ENCODE peak calls at places on chromosomes 4 and X, in six cellular contexts. One of them, this sample, is unnamed.

GRCh38 chr4:67198757-67199156 is 346.5 kb downstream of the CENPC start:
- DNase-seq in Kasumi-1: peak; percentile 56
- DNase-seq in T-helper 2 cell: no peak
- DNase-seq in adipocyte: peak; percentile 65
- DNase-seq in HS-5: peak; percentile 3
- DNase-seq in posterior cingulate gyrus: no peak
- DNase-seq in this sample: no peak

GRCh38 chr4:40909363-40909876 is 159.7 kb downstream of the NSUN7 start:
- DNase-seq in adipocyte: peak; percentile 77
- DNase-seq in T-helper 2 cell: no peak
- DNase-seq in HS-5: peak; percentile 53
- DNase-seq in posterior cingulate gyrus: no peak
- DNase-seq in Kasumi-1: no peak
- DNase-seq in this sample: peak; percentile 38

GRCh38 chr4:147138171-147138570 is 192.5 kb upstream of the TTC29 start:
- DNase-seq in Kasumi-1: no peak
- DNase-seq in HS-5: no peak
- DNase-seq in adipocyte: peak; percentile 61
- DNase-seq in posterior cingulate gyrus: no peak
- DNase-seq in T-helper 2 cell: no peak
- DNase-seq in this sample: no peak

GRCh38 chrX:45006002-45006800 is 133.2 kb downstream of the KDM6A start:
- DNase-seq in T-helper 2 cell: no peak
- DNase-seq in HS-5: no peak
- DNase-seq in posterior cingulate gyrus: no peak
- DNase-seq in Kasumi-1: no peak
- DNase-seq in adipocyte: no peak
- DNase-seq in this sample: no peak

GRCh38 chr4:29927895-29928294 is 792.3 kb upstream of the PCDH7 start:
- DNase-seq in T-helper 2 cell: no peak
- DNase-seq in Kasumi-1: no peak
- DNase-seq in adipocyte: no peak
- DNase-seq in HS-5: no peak
- DNase-seq in posterior cingulate gyrus: no peak
- DNase-seq in this sample: no peak

GRCh38 chr4:23455482-23455881 is 434.4 kb downstream of the PPARGC1A start:
- DNase-seq in posterior cingulate gyrus: no peak
- DNase-seq in Kasumi-1: no peak
- DNase-seq in HS-5: no peak
- DNase-seq in T-helper 2 cell: no peak
- DNase-seq in adipocyte: no peak
- DNase-seq in this sample: no peak

GRCh38 chr4:82721819-82722423 is 76.7 kb downstream of the SCD5 start:
- DNase-seq in HS-5: no peak
- DNase-seq in T-helper 2 cell: no peak
- DNase-seq in posterior cingulate gyrus: peak; percentile 53
- DNase-seq in adipocyte: peak; percentile 42
- DNase-seq in Kasumi-1: peak; percentile 22
- DNase-seq in this sample: no peak

GRCh38 chr4:37689353-37689752 is 3.2 kb upstream of the RELL1 start:
- DNase-seq in HS-5: no peak
- DNase-seq in T-helper 2 cell: no peak
- DNase-seq in adipocyte: peak; percentile 78
- DNase-seq in Kasumi-1: no peak
- DNase-seq in posterior cingulate gyrus: no peak
- DNase-seq in this sample: no peak

GRCh38 chr4:164924670-164925238 is 47.8 kb downstream of the APELA start:
- DNase-seq in adipocyte: no peak
- DNase-seq in T-helper 2 cell: no peak
- DNase-seq in Kasumi-1: no peak
- DNase-seq in HS-5: no peak
- DNase-seq in posterior cingulate gyrus: no peak
- DNase-seq in this sample: no peak

GRCh38 chrX:129875669-129876068 is 30.3 kb upstream of the UTP14A start:
- DNase-seq in HS-5: peak; percentile 55
- DNase-seq in T-helper 2 cell: no peak
- DNase-seq in Kasumi-1: peak; percentile 60
- DNase-seq in adipocyte: peak; percentile 38
- DNase-seq in posterior cingulate gyrus: no peak
- DNase-seq in this sample: peak; percentile 19

GRCh38 chrX:56802921-56803848 is 74.1 kb downstream of the NBDY start:
- DNase-seq in posterior cingulate gyrus: peak; percentile 77
- DNase-seq in HS-5: no peak
- DNase-seq in T-helper 2 cell: peak; percentile 58
- DNase-seq in Kasumi-1: peak; percentile 43
- DNase-seq in adipocyte: peak; percentile 72
- DNase-seq in this sample: no peak